ENCODE peak calls at places on chromosomes 13 and 19, in nine cellular contexts. C is glutamatergic neuron; K is GM04503; M is EH; J is GM12865; G is iPS DF 6.9; A is neural progenitor cell; N is stimulated activated CD4-positive, alpha-beta T cell treated with anti-CD3 and anti-CD28 coated beads, TNF-alpha, amount 100 ng/mL, for 48 hours; U is lower leg skin. V is an unnamed sample.
A peak's percentile ranks its signal among the peaks of the same experiment; 100 is the strongest.

GRCh38 chr13:21124853-21125252 is 51.5 kb downstream of the SKA3 start:
- DNase-seq in C (no peak), K (no peak), M (peak; percentile 62), J (no peak), G (no peak), A (peak; percentile 63), N (no peak), U (no peak), V (peak; percentile 70)

GRCh38 chr19:10811391-10812111 is 24.5 kb downstream of the TMED1 start:
- DNase-seq in C (no peak), K (no peak), M (no peak), J (no peak), G (no peak), A (no peak), N (no peak), U (no peak), V (no peak)

GRCh38 chr19:44822670-44823372 is 13.9 kb downstream of the BCAM start:
- DNase-seq in C (no peak), K (no peak), M (no peak), J (no peak), G (no peak), A (peak; percentile 70), N (no peak), U (no peak), V (no peak)

GRCh38 chr19:32642771-32643170 is 32.2 kb downstream of the ANKRD27 start:
- DNase-seq in C (no peak), K (no peak), M (no peak), J (no peak), G (no peak), A (no peak), N (peak; percentile 28), U (no peak), V (no peak)

GRCh38 chr13:101529419-101529818 is 76.9 kb downstream of the ITGBL1 start:
- DNase-seq in C (no peak), K (peak; percentile 58), M (peak; percentile 90), J (peak; percentile 3), G (no peak), A (no peak), N (no peak), U (peak; percentile 61), V (peak; percentile 90)

GRCh38 chr13:21014666-21015170 is 46.7 kb downstream of the LATS2 start:
- DNase-seq in C (no peak), K (peak; percentile 53), M (peak; percentile 84), J (no peak), G (no peak), A (no peak), N (no peak), U (no peak), V (peak; percentile 90)

GRCh38 chr13:51240888-51241475 is 18.8 kb downstream of the FAM124A start:
- DNase-seq in C (no peak), K (no peak), M (no peak), J (no peak), G (no peak), A (no peak), N (no peak), U (no peak), V (no peak)

GRCh38 chr19:15298847-15299567 is 33.3 kb downstream of the BRD4 start:
- DNase-seq in C (no peak), K (no peak), M (peak; percentile 51), J (no peak), G (no peak), A (no peak), N (no peak), U (no peak), V (no peak)

GRCh38 chr13:41746259-41746658 is 214.7 kb downstream of the VWA8 start:
- DNase-seq in C (no peak), K (peak; percentile 42), M (peak; percentile 78), J (no peak), G (no peak), A (no peak), N (no peak), U (no peak), V (peak; percentile 90)

GRCh38 chr13:101307181-101307701 is 109.1 kb downstream of the NALCN start:
- DNase-seq in C (no peak), K (peak; percentile 86), M (peak; percentile 97), J (no peak), G (no peak), A (no peak), N (no peak), U (no peak), V (peak; percentile 71)

GRCh38 chr19:19205416-19206410 is 2.5 kb upstream of the NR2C2AP start:
- DNase-seq in C (no peak), K (no peak), M (no peak), J (no peak), G (no peak), A (no peak), N (no peak), U (no peak), V (no peak)

GRCh38 chr13:31944262-31945160 is 87.1 kb upstream of the FRY start:
- DNase-seq in C (no peak), K (no peak), M (no peak), J (no peak), G (no peak), A (no peak), N (no peak), U (no peak), V (no peak)

GRCh38 chr13:79917628-79918027 is 423.3 kb downstream of the SPRY2 start:
- DNase-seq in C (no peak), K (no peak), M (no peak), J (no peak), G (no peak), A (no peak), N (no peak), U (no peak), V (no peak)